ENCODE peak calls at places on chromosomes 4 and X, in four cellular contexts. H is GM12864, P is IMR-90, W is A549. F is an unnamed sample.
A peak's percentile ranks its signal among the peaks of the same experiment; 100 is the strongest.

GRCh38 chr4:85005865-85006377 is 39.4 kb upstream of the WDFY3 start:
- DNase-seq in H (no peak), P (peak; percentile 90), W (no peak), F (peak; percentile 94)

GRCh38 chr4:29653221-29653620 is 1066.9 kb upstream of the PCDH7 start:
- DNase-seq in H (no peak), P (no peak), W (no peak), F (no peak)

GRCh38 chrX:10633722-10634121 is 13.3 kb upstream of the MID1 start:
- DNase-seq in H (no peak), P (peak; percentile 95), W (peak; percentile 90), F (peak; percentile 93)

GRCh38 chr4:99061048-99061447 is 27.5 kb downstream of the ADH5 start:
- DNase-seq in H (no peak), P (no peak), W (no peak), F (no peak)

GRCh38 chr4:152100378-152101201 is 339.8 kb upstream of the GATB start:
- DNase-seq in H (peak; percentile 37), P (no peak), W (no peak), F (no peak)

GRCh38 chr4:134027931-134028330 is 173.7 kb downstream of the PABPC4L start:
- DNase-seq in H (no peak), P (peak; percentile 69), W (peak; percentile 34), F (peak; percentile 77)

GRCh38 chr4:87073570-87074470 is 139.0 kb downstream of the AFF1 start:
- DNase-seq in H (peak; percentile 83), P (peak; percentile 62), W (no peak), F (no peak)

GRCh38 chrX:40471965-40472648 is 108.7 kb upstream of the ATP6AP2 start:
- DNase-seq in H (peak; percentile 13), P (peak; percentile 84), W (peak; percentile 10), F (peak; percentile 24)

GRCh38 chr4:59553063-59553738 is 1646.9 kb upstream of the ADGRL3 start:
- DNase-seq in H (no peak), P (no peak), W (peak; percentile 50), F (peak; percentile 14)

GRCh38 chrX:102517331-102517730 is 792 bp upstream of the TMSB15A start:
- DNase-seq in H (no peak), P (peak; percentile 17), W (peak; percentile 27), F (peak; percentile 37)

GRCh38 chr4:41057456-41057855 is 156.9 kb downstream of the APBB2 start:
- DNase-seq in H (no peak), P (peak; percentile 49), W (no peak), F (peak; percentile 83)

GRCh38 chrX:66602381-66602938 is 36.4 kb downstream of the EDA2R start:
- DNase-seq in H (no peak), P (no peak), W (no peak), F (no peak)

GRCh38 chr4:53120801-53121200 is 245.1 kb downstream of the SCFD2 start:
- DNase-seq in H (no peak), P (no peak), W (no peak), F (no peak)

GRCh38 chr4:47617607-47618006 is 132.5 kb downstream of the ATP10D start:
- DNase-seq in H (no peak), P (no peak), W (no peak), F (no peak)

GRCh38 chr4:165308606-165309005 is 18.9 kb upstream of the MSMO1 start:
- DNase-seq in H (no peak), P (no peak), W (no peak), F (no peak)

GRCh38 chr4:108081251-108081650 is 87.5 kb downstream of the LEF1 start:
- DNase-seq in H (no peak), P (no peak), W (no peak), F (no peak)

GRCh38 chr4:141636771-141637460 is 533 bp downstream of the IL15 start:
- DNase-seq in H (no peak), P (peak; percentile 64), W (peak; percentile 65), F (peak; percentile 40)

GRCh38 chrX:134803060-134803459 is 144.8 kb upstream of the PLAC1 start:
- DNase-seq in H (no peak), P (no peak), W (no peak), F (no peak)

GRCh38 chr4:140937866-140938265 is 181.7 kb upstream of the TBC1D9 start:
- DNase-seq in H (no peak), P (peak; percentile 80), W (peak; percentile 26), F (peak; percentile 69)

GRCh38 chr4:8227771-8228318 is 28.8 kb downstream of the SH3TC1 start:
- DNase-seq in H (no peak), P (no peak), W (no peak), F (no peak)

GRCh38 chrX:100659431-100660137 is 15.6 kb downstream of the SRPX2 start:
- DNase-seq in H (no peak), P (no peak), W (no peak), F (no peak)

GRCh38 chr4:152928286-152928685 is 7.8 kb upstream of the FHDC1 start:
- DNase-seq in H (no peak), P (no peak), W (no peak), F (no peak)

GRCh38 chr4:41883988-41884737 is 51.1 kb upstream of the TMEM33 start:
- DNase-seq in H (no peak), P (no peak), W (no peak), F (no peak)

GRCh38 chr4:156971168-156971601 is 414 bp downstream of the PDGFC start:
- DNase-seq in H (no peak), P (no peak), W (no peak), F (no peak)

GRCh38 chr4:151866266-151866918 is 105.6 kb upstream of the GATB start:
- DNase-seq in H (no peak), P (no peak), W (no peak), F (no peak)

GRCh38 chrX:78092296-78092695 is 11.8 kb upstream of the PGK1 start:
- DNase-seq in H (no peak), P (peak; percentile 71), W (peak; percentile 67), F (peak; percentile 61)

GRCh38 chrX:38275615-38276014 is 51.7 kb downstream of the RPGR start:
- DNase-seq in H (no peak), P (peak; percentile 93), W (peak; percentile 76), F (peak; percentile 93)

GRCh38 chr4:37892641-37893040 is 1.8 kb downstream of the TBC1D1 start:
- DNase-seq in H (peak; percentile 57), P (no peak), W (no peak), F (no peak)

GRCh38 chr4:117479673-117480072 is 394.3 kb upstream of the TRAM1L1 start:
- DNase-seq in H (no peak), P (peak; percentile 20), W (no peak), F (no peak)

GRCh38 chr4:147311956-147312355 is 168.9 kb upstream of the EDNRA start:
- DNase-seq in H (no peak), P (no peak), W (no peak), F (no peak)

GRCh38 chr4:1711055-1711905 is 839 bp downstream of the SLBP start:
- DNase-seq in H (no peak), P (peak; percentile 55), W (peak; percentile 30), F (peak; percentile 59)

GRCh38 chr4:56374956-56375355 is 12.3 kb downstream of the AASDH start:
- DNase-seq in H (no peak), P (no peak), W (no peak), F (no peak)

GRCh38 chr4:168437192-168437938 is 42.9 kb downstream of the DDX60L start:
- DNase-seq in H (no peak), P (no peak), W (no peak), F (no peak)

GRCh38 chr4:37549003-37549402 is 137.2 kb downstream of the RELL1 start:
- DNase-seq in H (no peak), P (peak; percentile 67), W (no peak), F (peak; percentile 78)

GRCh38 chrX:152138388-152138784 is at the start of gene MAGEA10:
- DNase-seq in H (no peak), P (no peak), W (no peak), F (no peak)

GRCh38 chrX:97751735-97752134 is 868.0 kb downstream of the RPA4 start:
- DNase-seq in H (no peak), P (no peak), W (no peak), F (no peak)

GRCh38 chrX:37787353-37787869 is 7.6 kb downstream of the CYBB start:
- DNase-seq in H (no peak), P (no peak), W (no peak), F (no peak)

GRCh38 chrX:48806088-48806487 is 4.2 kb downstream of the HDAC6 start:
- DNase-seq in H (no peak), P (no peak), W (peak; percentile 21), F (no peak)
- TF ChIP-seq CTCF in H (no peak), P (no peak), W (peak; percentile 23), F (no peak)

DNA sequence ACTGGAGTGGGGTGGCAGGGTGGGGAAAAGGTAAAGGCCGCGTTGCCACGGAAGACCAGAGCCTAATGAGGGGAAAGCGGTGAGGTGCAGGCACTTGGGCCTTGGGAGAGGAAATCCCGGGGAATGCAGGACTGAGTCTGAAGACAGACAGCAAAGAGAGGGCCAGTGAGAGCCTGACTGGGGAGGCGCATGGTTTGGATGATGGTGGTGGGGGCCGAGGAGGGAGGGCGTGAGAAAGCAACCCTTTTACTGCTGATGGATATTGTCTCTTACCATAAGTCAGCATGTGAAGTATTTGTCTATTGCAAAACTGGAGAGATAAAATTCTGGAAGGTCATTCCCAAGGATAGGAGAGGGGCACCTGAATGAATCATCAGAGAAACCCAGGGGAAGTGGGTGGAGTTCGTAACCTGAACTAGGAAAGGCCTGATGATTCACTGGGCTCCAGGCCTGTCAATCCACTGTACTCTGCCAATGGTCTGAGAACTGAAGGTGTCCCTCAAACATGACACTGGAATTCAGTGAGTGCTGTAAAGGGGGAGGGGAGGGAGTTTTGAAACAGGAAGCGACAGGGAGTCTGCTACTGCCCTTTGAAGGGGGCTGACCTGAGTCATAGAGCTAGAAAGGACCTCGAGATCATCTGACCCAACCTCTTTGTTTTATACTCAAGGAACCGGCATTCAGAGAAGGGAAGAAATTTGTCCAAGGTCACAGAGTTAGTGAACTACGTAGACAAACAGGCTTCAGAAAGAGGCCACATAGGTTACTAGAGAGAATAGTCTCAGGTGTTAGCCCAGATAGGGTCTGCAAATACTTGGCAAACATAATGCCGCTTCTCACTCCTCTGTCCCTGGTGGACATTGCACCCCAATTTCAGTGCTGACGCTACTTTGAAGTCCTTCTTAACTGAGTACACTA is 52.2 kb downstream of the NALF2 start:
- DNase-seq in H (no peak), P (no peak), W (peak; percentile 16), F (peak; percentile 28)
- H3K4me3 ChIP-seq in H (no peak overlapping the region), P (no peak overlapping the region), W (no peak overlapping the region), F (no peak overlapping the region)

GRCh38 chr4:102423375-102423774 is 77.8 kb upstream of the NFKB1 start:
- DNase-seq in H (no peak), P (no peak), W (no peak), F (no peak)
- TF ChIP-seq CTCF in H (no peak), P (no peak), W (no peak), F (no peak)

DNA sequence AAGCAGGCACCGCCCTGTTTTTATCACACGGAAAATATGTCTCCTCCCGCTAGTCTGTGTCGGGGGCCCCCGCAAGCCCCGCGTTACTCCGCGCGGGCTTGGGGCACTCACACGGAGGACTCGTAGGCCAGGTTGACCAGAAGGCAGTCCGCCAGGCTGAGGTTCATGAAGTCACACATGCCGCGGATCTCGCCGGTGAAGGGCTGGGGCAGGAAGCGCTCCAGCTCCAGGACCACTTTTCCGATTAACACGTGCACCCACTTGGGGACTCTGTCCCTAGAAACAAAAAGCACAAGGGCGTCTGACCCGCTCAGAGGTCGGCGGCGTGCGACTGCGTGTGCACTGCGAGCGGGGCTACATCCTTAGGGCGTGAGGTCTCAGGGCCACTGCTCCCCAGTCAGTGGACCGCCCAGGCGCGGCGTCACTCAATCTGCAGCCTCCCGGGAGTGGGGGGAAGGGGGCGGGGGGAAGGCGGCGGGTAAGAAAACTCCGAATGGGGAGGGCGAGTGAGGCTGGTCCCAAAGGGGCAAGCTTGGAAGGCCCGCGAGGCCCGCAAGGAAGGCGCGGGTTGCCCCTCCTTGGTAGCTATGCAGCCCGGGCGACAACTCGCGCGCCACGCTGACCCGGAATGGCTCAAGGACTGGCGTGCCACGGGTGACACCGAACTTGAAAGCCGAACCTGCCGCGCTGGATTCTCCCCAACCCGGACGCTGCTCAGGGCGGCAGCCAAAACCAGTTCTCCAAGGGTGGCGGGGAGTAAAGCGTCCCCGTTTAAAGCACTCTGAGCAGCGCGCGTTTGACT is 722 bp downstream of the NAAA start:
- DNase-seq in H (no peak), P (peak; percentile 32), W (peak; percentile 63), F (peak; percentile 43)
- H3K4me3 ChIP-seq in H (peak overlapping the region; percentile 62), P (peak overlapping the region; percentile 53), W (peak overlapping the region; percentile 77), F (peak overlapping the region; percentile 82)

F was measured in fibroblast of mammary gland.